ENCODE peak calls at places on chromosomes 7 and 10, in eight cellular contexts. U is neural crest cell; A is NCI-H1105; H is NCI-H82; R is stimulated activated CD8-positive, alpha-beta memory T cell treated with anti-CD3 and anti-CD28 coated beads, Interleukin-7, amount 100 ng/mL, for 24 hours; L is activated CD4-positive, CD25-positive, alpha-beta regulatory T cell; C is OCI-M1; N is vagina. M is an unnamed sample.

GRCh38 chr7:30974605-30975256 is 11.0 kb downstream of the GHRHR start:
- DNase-seq in U (peak; percentile 41), H (peak; percentile 81), A (no peak), C (peak; percentile 81), R (no peak), L (no peak), N (peak; percentile 79), M (peak; percentile 59)

GRCh38 chr10:120999868-121000267 is 148.7 kb downstream of the WDR11 start:
- DNase-seq in N (no peak), L (no peak), C (peak; percentile 4), R (no peak), U (no peak), A (no peak), H (peak; percentile 6), M (peak; percentile 4)

GRCh38 chr10:88332526-88333265 is 250.4 kb downstream of the RNLS start:
- DNase-seq in U (no peak), N (no peak), H (no peak), L (no peak), C (peak; percentile 44), R (no peak), A (no peak), M (no peak)

GRCh38 chr7:74012842-74013249 is 15.1 kb upstream of the ELN start:
- DNase-seq in N (no peak), C (no peak), R (no peak), H (no peak), L (no peak), A (no peak), U (no peak), M (no peak)

GRCh38 chr10:35271086-35271834 is 65.0 kb upstream of the CCNY start:
- DNase-seq in L (no peak), R (no peak), H (peak; percentile 90), U (no peak), C (no peak), N (no peak), A (no peak), M (peak; percentile 78)

GRCh38 chr7:73833251-73833919 is 2.6 kb downstream of the CLDN4 start:
- DNase-seq in R (no peak), N (no peak), H (no peak), C (no peak), U (no peak), A (no peak), L (no peak), M (peak; percentile 47)

GRCh38 chr7:1569016-1569415 is 816 bp downstream of the PSMG3 start:
- DNase-seq in A (no peak), C (no peak), L (no peak), H (peak; percentile 50), R (no peak), N (no peak), U (no peak), M (no peak)

GRCh38 chr7:148379693-148380092 is 210.9 kb upstream of the C7orf33 start:
- DNase-seq in A (no peak), N (no peak), C (no peak), R (no peak), U (no peak), H (peak; percentile 75), L (no peak), M (no peak)